ENCODE peak calls at places on chromosomes 12 and 14, in eight cellular contexts. One of them, this sample, is unnamed.

GRCh38 chr12:62719027-62719426 is 215.9 kb downstream of the PPM1H start:
- DNase-seq in T47D: no peak
- DNase-seq in activated naive CD4-positive, alpha-beta T cell: no peak
- DNase-seq in omental fat pad: no peak
- DNase-seq in progenitor cell of endocrine pancreas: no peak
- DNase-seq in GF-D8: no peak
- DNase-seq in SIG-M5: no peak
- DNase-seq in endothelial cell: no peak
- DNase-seq in this sample: no peak

GRCh38 chr12:4591180-4591687 is 29.2 kb downstream of the DYRK4 start:
- DNase-seq in T47D: no peak
- DNase-seq in activated naive CD4-positive, alpha-beta T cell: no peak
- DNase-seq in omental fat pad: no peak
- DNase-seq in progenitor cell of endocrine pancreas: no peak
- DNase-seq in GF-D8: no peak
- DNase-seq in SIG-M5: no peak
- DNase-seq in endothelial cell: no peak
- DNase-seq in this sample: no peak

GRCh38 chr14:76135722-76136121 is 16.0 kb upstream of the GPATCH2L start:
- DNase-seq in T47D: no peak
- DNase-seq in activated naive CD4-positive, alpha-beta T cell: no peak
- DNase-seq in omental fat pad: no peak
- DNase-seq in progenitor cell of endocrine pancreas: no peak
- DNase-seq in GF-D8: no peak
- DNase-seq in SIG-M5: no peak
- DNase-seq in endothelial cell: no peak
- DNase-seq in this sample: no peak

GRCh38 chr14:68167019-68167716 is 347.6 kb downstream of the RAD51B start:
- DNase-seq in T47D: peak; percentile 76
- DNase-seq in activated naive CD4-positive, alpha-beta T cell: no peak
- DNase-seq in omental fat pad: no peak
- DNase-seq in progenitor cell of endocrine pancreas: no peak
- DNase-seq in GF-D8: no peak
- DNase-seq in SIG-M5: no peak
- DNase-seq in endothelial cell: no peak
- DNase-seq in this sample: no peak

GRCh38 chr12:74488134-74488533 is 49.5 kb upstream of the ATXN7L3B start:
- DNase-seq in T47D: no peak
- DNase-seq in activated naive CD4-positive, alpha-beta T cell: no peak
- DNase-seq in omental fat pad: no peak
- DNase-seq in progenitor cell of endocrine pancreas: no peak
- DNase-seq in GF-D8: no peak
- DNase-seq in SIG-M5: no peak
- DNase-seq in endothelial cell: no peak
- DNase-seq in this sample: no peak

GRCh38 chr14:22432348-22432976 is 156.6 kb downstream of the DAD1 start:
- DNase-seq in T47D: peak; percentile 62
- DNase-seq in activated naive CD4-positive, alpha-beta T cell: no peak
- DNase-seq in omental fat pad: no peak
- DNase-seq in progenitor cell of endocrine pancreas: no peak
- DNase-seq in GF-D8: peak; percentile 97
- DNase-seq in SIG-M5: no peak
- DNase-seq in endothelial cell: no peak
- DNase-seq in this sample: peak; percentile 47

GRCh38 chr12:124296295-124296915 is 1.5 kb downstream of the RFLNA start:
- DNase-seq in T47D: no peak
- DNase-seq in activated naive CD4-positive, alpha-beta T cell: no peak
- DNase-seq in omental fat pad: no peak
- DNase-seq in progenitor cell of endocrine pancreas: no peak
- DNase-seq in GF-D8: no peak
- DNase-seq in SIG-M5: no peak
- DNase-seq in endothelial cell: no peak
- DNase-seq in this sample: no peak

GRCh38 chr14:55117816-55118441 is 11.1 kb upstream of the LGALS3 start:
- DNase-seq in T47D: no peak
- DNase-seq in activated naive CD4-positive, alpha-beta T cell: no peak
- DNase-seq in omental fat pad: no peak
- DNase-seq in progenitor cell of endocrine pancreas: no peak
- DNase-seq in GF-D8: peak; percentile 95
- DNase-seq in SIG-M5: peak; percentile 12
- DNase-seq in endothelial cell: no peak
- DNase-seq in this sample: no peak

GRCh38 chr14:104864267-104865068 is 600 bp upstream of the CEP170B start:
- DNase-seq in T47D: peak; percentile 91
- DNase-seq in activated naive CD4-positive, alpha-beta T cell: no peak
- DNase-seq in omental fat pad: no peak
- DNase-seq in progenitor cell of endocrine pancreas: peak; percentile 56
- DNase-seq in GF-D8: no peak
- DNase-seq in SIG-M5: no peak
- DNase-seq in endothelial cell: peak; percentile 18
- DNase-seq in this sample: no peak

GRCh38 chr12:115648463-115648862 is 629.0 kb downstream of the MED13L start:
- DNase-seq in T47D: no peak
- DNase-seq in activated naive CD4-positive, alpha-beta T cell: no peak
- DNase-seq in omental fat pad: no peak
- DNase-seq in progenitor cell of endocrine pancreas: no peak
- DNase-seq in GF-D8: no peak
- DNase-seq in SIG-M5: no peak
- DNase-seq in endothelial cell: no peak
- DNase-seq in this sample: no peak

GRCh38 chr14:101073598-101073965 is 170.1 kb upstream of the RTL1 start:
- DNase-seq in T47D: no peak
- DNase-seq in activated naive CD4-positive, alpha-beta T cell: no peak
- DNase-seq in omental fat pad: peak; percentile 16
- DNase-seq in progenitor cell of endocrine pancreas: no peak
- DNase-seq in GF-D8: no peak
- DNase-seq in SIG-M5: no peak
- DNase-seq in endothelial cell: no peak
- DNase-seq in this sample: no peak

GRCh38 chr12:7005288-7005687 is 13.0 kb downstream of the LPCAT3 start:
- DNase-seq in T47D: no peak
- DNase-seq in activated naive CD4-positive, alpha-beta T cell: no peak
- DNase-seq in omental fat pad: no peak
- DNase-seq in progenitor cell of endocrine pancreas: no peak
- DNase-seq in GF-D8: no peak
- DNase-seq in SIG-M5: no peak
- DNase-seq in endothelial cell: no peak
- DNase-seq in this sample: no peak

GRCh38 chr14:101097109-101097793 is 193.7 kb upstream of the RTL1 start:
- DNase-seq in T47D: no peak
- DNase-seq in activated naive CD4-positive, alpha-beta T cell: no peak
- DNase-seq in omental fat pad: no peak
- DNase-seq in progenitor cell of endocrine pancreas: no peak
- DNase-seq in GF-D8: no peak
- DNase-seq in SIG-M5: no peak
- DNase-seq in endothelial cell: no peak
- DNase-seq in this sample: no peak

GRCh38 chr12:120734210-120734609 is 8.6 kb downstream of the ACADS start:
- DNase-seq in T47D: no peak
- DNase-seq in activated naive CD4-positive, alpha-beta T cell: no peak
- DNase-seq in omental fat pad: no peak
- DNase-seq in progenitor cell of endocrine pancreas: no peak
- DNase-seq in GF-D8: no peak
- DNase-seq in SIG-M5: no peak
- DNase-seq in endothelial cell: no peak
- DNase-seq in this sample: no peak

GRCh38 chr12:102694913-102695312 is 214.6 kb upstream of the IGF1 start:
- DNase-seq in T47D: no peak
- DNase-seq in activated naive CD4-positive, alpha-beta T cell: no peak
- DNase-seq in omental fat pad: no peak
- DNase-seq in progenitor cell of endocrine pancreas: no peak
- DNase-seq in GF-D8: no peak
- DNase-seq in SIG-M5: no peak
- DNase-seq in endothelial cell: no peak
- DNase-seq in this sample: no peak

GRCh38 chr12:28278960-28279359 is 88.7 kb downstream of the CCDC91 start:
- DNase-seq in T47D: no peak
- DNase-seq in activated naive CD4-positive, alpha-beta T cell: no peak
- DNase-seq in omental fat pad: no peak
- DNase-seq in progenitor cell of endocrine pancreas: no peak
- DNase-seq in GF-D8: no peak
- DNase-seq in SIG-M5: no peak
- DNase-seq in endothelial cell: no peak
- DNase-seq in this sample: no peak

GRCh38 chr12:68374315-68374982 is 42.3 kb upstream of the MDM1 start:
- DNase-seq in T47D: peak; percentile 41
- DNase-seq in activated naive CD4-positive, alpha-beta T cell: no peak
- DNase-seq in omental fat pad: no peak
- DNase-seq in progenitor cell of endocrine pancreas: no peak
- DNase-seq in GF-D8: no peak
- DNase-seq in SIG-M5: no peak
- DNase-seq in endothelial cell: no peak
- DNase-seq in this sample: no peak

GRCh38 chr12:75548879-75549278 is 37.5 kb upstream of the KRR1 start:
- DNase-seq in T47D: no peak
- DNase-seq in activated naive CD4-positive, alpha-beta T cell: no peak
- DNase-seq in omental fat pad: no peak
- DNase-seq in progenitor cell of endocrine pancreas: no peak
- DNase-seq in GF-D8: no peak
- DNase-seq in SIG-M5: no peak
- DNase-seq in endothelial cell: no peak
- DNase-seq in this sample: no peak

GRCh38 chr12:114625294-114625851 is 58.6 kb downstream of the TBX3 start:
- DNase-seq in T47D: peak; percentile 72
- DNase-seq in activated naive CD4-positive, alpha-beta T cell: no peak
- DNase-seq in omental fat pad: no peak
- DNase-seq in progenitor cell of endocrine pancreas: peak; percentile 57
- DNase-seq in GF-D8: no peak
- DNase-seq in SIG-M5: no peak
- DNase-seq in endothelial cell: peak; percentile 79
- DNase-seq in this sample: peak; percentile 5

GRCh38 chr12:105084251-105085250 is at the start of gene ALDH1L2:
- DNase-seq in T47D: peak; percentile 95
- DNase-seq in activated naive CD4-positive, alpha-beta T cell: no peak
- DNase-seq in omental fat pad: peak; percentile 71
- DNase-seq in progenitor cell of endocrine pancreas: peak; percentile 59
- DNase-seq in GF-D8: peak; percentile 31
- DNase-seq in SIG-M5: no peak
- DNase-seq in endothelial cell: peak; percentile 72
- DNase-seq in this sample: peak; percentile 31

GRCh38 chr14:55746533-55746932 is 166.5 kb downstream of the KTN1 start:
- DNase-seq in T47D: no peak
- DNase-seq in activated naive CD4-positive, alpha-beta T cell: no peak
- DNase-seq in omental fat pad: no peak
- DNase-seq in progenitor cell of endocrine pancreas: no peak
- DNase-seq in GF-D8: no peak
- DNase-seq in SIG-M5: no peak
- DNase-seq in endothelial cell: no peak
- DNase-seq in this sample: no peak

GRCh38 chr12:49335955-49336644 is 888 bp downstream of the C1QL4 start:
- DNase-seq in T47D: no peak
- DNase-seq in activated naive CD4-positive, alpha-beta T cell: no peak
- DNase-seq in omental fat pad: no peak
- DNase-seq in progenitor cell of endocrine pancreas: no peak
- DNase-seq in GF-D8: no peak
- DNase-seq in SIG-M5: no peak
- DNase-seq in endothelial cell: no peak
- DNase-seq in this sample: no peak

GRCh38 chr12:92505373-92506340 is 197.1 kb upstream of the PLEKHG7 start:
- DNase-seq in T47D: no peak
- DNase-seq in activated naive CD4-positive, alpha-beta T cell: peak; percentile 11
- DNase-seq in omental fat pad: no peak
- DNase-seq in progenitor cell of endocrine pancreas: no peak
- DNase-seq in GF-D8: peak; percentile 15
- DNase-seq in SIG-M5: peak; percentile 48
- DNase-seq in endothelial cell: no peak
- DNase-seq in this sample: peak; percentile 62

GRCh38 chr12:132162508-132163031 is 18.3 kb downstream of the NOC4L start:
- DNase-seq in T47D: no peak
- DNase-seq in activated naive CD4-positive, alpha-beta T cell: no peak
- DNase-seq in omental fat pad: no peak
- DNase-seq in progenitor cell of endocrine pancreas: no peak
- DNase-seq in GF-D8: peak; percentile 84
- DNase-seq in SIG-M5: no peak
- DNase-seq in endothelial cell: no peak
- DNase-seq in this sample: no peak

GRCh38 chr12:89333564-89334252 is 18.6 kb downstream of the DUSP6 start:
- DNase-seq in T47D: no peak
- DNase-seq in activated naive CD4-positive, alpha-beta T cell: no peak
- DNase-seq in omental fat pad: no peak
- DNase-seq in progenitor cell of endocrine pancreas: no peak
- DNase-seq in GF-D8: peak; percentile 76
- DNase-seq in SIG-M5: peak; percentile 75
- DNase-seq in endothelial cell: no peak
- DNase-seq in this sample: peak; percentile 81

GRCh38 chr12:5088586-5089264 is 45.0 kb downstream of the KCNA5 start:
- DNase-seq in T47D: no peak
- DNase-seq in activated naive CD4-positive, alpha-beta T cell: no peak
- DNase-seq in omental fat pad: no peak
- DNase-seq in progenitor cell of endocrine pancreas: no peak
- DNase-seq in GF-D8: no peak
- DNase-seq in SIG-M5: no peak
- DNase-seq in endothelial cell: no peak
- DNase-seq in this sample: no peak

GRCh38 chr12:4274396-4274959 is 916 bp downstream of the CCND2 start:
- DNase-seq in T47D: no peak
- DNase-seq in activated naive CD4-positive, alpha-beta T cell: no peak
- DNase-seq in omental fat pad: no peak
- DNase-seq in progenitor cell of endocrine pancreas: no peak
- DNase-seq in GF-D8: no peak
- DNase-seq in SIG-M5: no peak
- DNase-seq in endothelial cell: peak; percentile 16
- DNase-seq in this sample: peak; percentile 47

GRCh38 chr12:22377731-22378496 is 43.4 kb upstream of the ST8SIA1 start:
- DNase-seq in T47D: no peak
- DNase-seq in activated naive CD4-positive, alpha-beta T cell: no peak
- DNase-seq in omental fat pad: no peak
- DNase-seq in progenitor cell of endocrine pancreas: no peak
- DNase-seq in GF-D8: no peak
- DNase-seq in SIG-M5: no peak
- DNase-seq in endothelial cell: no peak
- DNase-seq in this sample: no peak

GRCh38 chr14:104179564-104180129 is 41.3 kb downstream of the KIF26A start:
- DNase-seq in T47D: no peak
- DNase-seq in activated naive CD4-positive, alpha-beta T cell: no peak
- DNase-seq in omental fat pad: no peak
- DNase-seq in progenitor cell of endocrine pancreas: no peak
- DNase-seq in GF-D8: no peak
- DNase-seq in SIG-M5: no peak
- DNase-seq in endothelial cell: no peak
- DNase-seq in this sample: no peak

GRCh38 chr12:70739741-70740140 is 102.5 kb upstream of the PTPRB start:
- DNase-seq in T47D: no peak
- DNase-seq in activated naive CD4-positive, alpha-beta T cell: no peak
- DNase-seq in omental fat pad: no peak
- DNase-seq in progenitor cell of endocrine pancreas: no peak
- DNase-seq in GF-D8: no peak
- DNase-seq in SIG-M5: no peak
- DNase-seq in endothelial cell: no peak
- DNase-seq in this sample: no peak

GRCh38 chr12:116996648-116997047 is 85.9 kb downstream of the FBXW8 start:
- DNase-seq in T47D: no peak
- DNase-seq in activated naive CD4-positive, alpha-beta T cell: no peak
- DNase-seq in omental fat pad: no peak
- DNase-seq in progenitor cell of endocrine pancreas: no peak
- DNase-seq in GF-D8: no peak
- DNase-seq in SIG-M5: no peak
- DNase-seq in endothelial cell: no peak
- DNase-seq in this sample: no peak

GRCh38 chr12:60174914-60175313 is 579.1 kb downstream of the SLC16A7 start:
- DNase-seq in T47D: no peak
- DNase-seq in activated naive CD4-positive, alpha-beta T cell: no peak
- DNase-seq in omental fat pad: no peak
- DNase-seq in progenitor cell of endocrine pancreas: no peak
- DNase-seq in GF-D8: no peak
- DNase-seq in SIG-M5: no peak
- DNase-seq in endothelial cell: no peak
- DNase-seq in this sample: no peak

GRCh38 chr14:69154779-69155178 is 1.9 kb upstream of the DCAF5 start:
- DNase-seq in T47D: peak; percentile 71
- DNase-seq in activated naive CD4-positive, alpha-beta T cell: no peak
- DNase-seq in omental fat pad: no peak
- DNase-seq in progenitor cell of endocrine pancreas: no peak
- DNase-seq in GF-D8: no peak
- DNase-seq in SIG-M5: no peak
- DNase-seq in endothelial cell: no peak
- DNase-seq in this sample: no peak

GRCh38 chr14:24871302-24871701 is 178.6 kb downstream of the STXBP6 start:
- DNase-seq in T47D: no peak
- DNase-seq in activated naive CD4-positive, alpha-beta T cell: no peak
- DNase-seq in omental fat pad: no peak
- DNase-seq in progenitor cell of endocrine pancreas: no peak
- DNase-seq in GF-D8: no peak
- DNase-seq in SIG-M5: no peak
- DNase-seq in endothelial cell: no peak
- DNase-seq in this sample: no peak

This sample was measured in HL-60.